ENCODE peak calls at places on chromosomes 2 and 18, in five cellular contexts. G is NB4, P is A549, X is upper lobe of left lung, R is K562. M is an unnamed sample.

GRCh38 chr2:25347846-25348245 is 6.1 kb upstream of the DNMT3A start:
- DNase-seq in P (no peak), G (no peak), R (no peak), X (no peak), M (no peak)

GRCh38 chr2:121075641-121076500 is 209.1 kb downstream of the TFCP2L1 start:
- DNase-seq in X (no peak), R (no peak), P (peak; percentile 28), G (no peak), M (no peak)

GRCh38 chr2:207122914-207123744 is 42.6 kb downstream of the KLF7 start:
- DNase-seq in G (no peak), P (no peak), R (no peak), X (no peak), M (no peak)

GRCh38 chr2:171279983-171280790 is 119.5 kb upstream of the TLK1 start:
- DNase-seq in R (no peak), X (no peak), G (peak; percentile 75), P (no peak), M (no peak)

GRCh38 chr2:116917196-116917595 is 897.3 kb upstream of the DDX18 start:
- DNase-seq in P (no peak), R (no peak), X (no peak), G (no peak), M (no peak)

GRCh38 chr2:113965644-113966043 is 75.8 kb downstream of the ACTR3 start:
- DNase-seq in P (no peak), R (no peak), X (no peak), G (peak; percentile 61), M (peak; percentile 59)

GRCh38 chr2:216765810-216766259 is 70.5 kb upstream of the IGFBP5 start:
- DNase-seq in P (no peak), R (peak; percentile 21), X (peak; percentile 55), G (no peak), M (peak; percentile 56)

GRCh38 chr18:31680836-31681568 is 3.4 kb downstream of the B4GALT6 start:
- DNase-seq in R (peak; percentile 24), X (no peak), G (peak; percentile 11), P (peak; percentile 37), M (peak; percentile 32)

GRCh38 chr2:207136872-207137271 is 28.9 kb downstream of the KLF7 start:
- DNase-seq in G (no peak), R (no peak), P (no peak), X (no peak), M (no peak)

GRCh38 chr2:30871980-30872789 is 64.9 kb upstream of the CAPN13 start:
- DNase-seq in X (no peak), P (no peak), G (no peak), R (no peak), M (no peak)

GRCh38 chr18:39371996-39372395 is 1806.4 kb upstream of the CELF4 start:
- DNase-seq in X (no peak), G (no peak), P (no peak), R (no peak), M (no peak)

GRCh38 chr2:73283545-73284295 is 558 bp downstream of the FBXO41 start:
- DNase-seq in P (no peak), G (peak; percentile 60), R (peak; percentile 53), X (peak; percentile 52), M (no peak)

GRCh38 chr2:219234331-219234730 is 4.7 kb downstream of the ANKZF1 start:
- DNase-seq in G (no peak), R (no peak), P (no peak), X (no peak), M (no peak)

GRCh38 chr2:127166221-127166860 is 53.8 kb downstream of the CYP27C1 start:
- DNase-seq in P (no peak), R (no peak), G (no peak), X (no peak), M (no peak)

GRCh38 chr2:150644298-150645067 is 157.0 kb upstream of the RND3 start:
- DNase-seq in P (no peak), X (no peak), G (no peak), R (no peak), M (no peak)

GRCh38 chr2:205775091-205775876 is 93.0 kb downstream of the NRP2 start:
- DNase-seq in R (no peak), X (no peak), G (no peak), P (no peak), M (no peak)

GRCh38 chr2:71578665-71579371 is 125.5 kb downstream of the DYSF start:
- DNase-seq in R (no peak), G (no peak), P (no peak), X (no peak), M (no peak)

GRCh38 chr2:127678531-127678930 is 3.2 kb upstream of the LIMS2 start:
- DNase-seq in R (no peak), P (no peak), X (peak; percentile 56), G (no peak), M (no peak)

GRCh38 chr2:71120195-71120594 is 9.8 kb downstream of the MCEE start:
- DNase-seq in G (no peak), P (no peak), R (no peak), X (no peak), M (no peak)

GRCh38 chr2:145070703-145071102 is 550.8 kb upstream of the ZEB2 start:
- DNase-seq in R (no peak), P (no peak), G (no peak), X (no peak), M (no peak)

GRCh38 chr2:31075936-31076590 is 62.2 kb downstream of the GALNT14 start:
- DNase-seq in X (no peak), R (no peak), P (no peak), G (no peak), M (no peak)

GRCh38 chr2:75539955-75540716 is 20.6 kb downstream of the EVA1A start:
- DNase-seq in R (no peak), X (no peak), P (no peak), G (no peak), M (no peak)

GRCh38 chr2:48713647-48714046 is 41.9 kb downstream of the LHCGR start:
- DNase-seq in P (no peak), X (no peak), R (no peak), G (no peak), M (no peak)

GRCh38 chr2:193824474-193824873 is 1629.7 kb upstream of the TMEFF2 start:
- DNase-seq in G (no peak), X (no peak), P (peak; percentile 17), R (no peak), M (no peak)

GRCh38 chr2:182915369-182916326 is 49.2 kb upstream of the FRZB start:
- DNase-seq in R (no peak), X (no peak), G (no peak), P (no peak), M (no peak)

GRCh38 chr2:120935339-120936313 is 200.0 kb downstream of the GLI2 start:
- DNase-seq in X (no peak), G (no peak), P (peak; percentile 87), R (no peak), M (no peak)

GRCh38 chr2:17557596-17557995 is 17.1 kb downstream of the VSNL1 start:
- DNase-seq in X (no peak), G (no peak), P (no peak), R (no peak), M (no peak)

GRCh38 chr2:200888719-200889625 is at the start of the genes NIF3L1 and PPIL3:
- DNase-seq in R (peak; percentile 80), P (peak; percentile 86), X (peak; percentile 97), G (peak; percentile 100), M (peak; percentile 98)
- TF ChIP-seq POLR2A in R (peak; percentile 90), P (peak; percentile 26), X (peak; percentile 73), G (peak; percentile 52), M (peak; percentile 89)

DNA sequence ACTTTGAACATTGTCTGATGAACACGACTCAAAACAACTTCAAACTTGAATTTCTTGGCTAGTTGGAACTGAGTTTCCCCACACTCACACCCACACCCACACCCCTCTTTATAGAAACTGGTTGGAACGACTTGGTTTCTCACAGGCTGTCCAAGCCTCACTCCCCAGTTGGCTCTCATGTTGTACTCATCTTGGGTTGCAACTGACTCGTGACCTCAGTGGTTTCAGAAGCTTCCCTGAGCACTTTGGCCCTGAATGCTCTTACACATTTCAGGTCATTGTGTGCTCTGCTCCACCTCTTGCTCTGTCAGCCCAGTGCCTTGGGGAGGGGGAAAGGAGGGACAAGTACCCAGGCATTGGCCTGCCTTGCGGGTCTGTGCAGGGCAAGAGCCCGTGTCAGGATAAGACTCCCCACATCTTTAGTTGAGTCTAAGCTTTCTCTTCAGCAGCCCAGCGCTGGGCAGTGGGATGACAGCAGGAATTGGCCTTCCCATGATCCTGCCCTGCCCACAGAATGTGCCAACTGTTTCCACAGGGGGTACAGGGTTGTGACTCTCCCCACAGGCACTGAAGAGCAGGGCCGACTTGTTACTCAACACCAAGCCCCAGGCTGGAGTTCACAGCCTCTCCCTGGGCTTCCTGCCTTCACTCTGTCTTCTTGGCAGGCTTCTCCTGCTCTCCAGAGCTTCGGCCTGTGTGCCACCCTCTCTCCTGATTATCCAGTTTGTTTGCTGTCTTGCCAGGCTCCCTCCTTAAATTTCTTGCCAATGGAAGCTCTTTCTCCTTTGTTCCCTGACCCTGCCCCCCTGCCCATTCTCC is 104.6 kb downstream of the RTN4 start:
- DNase-seq in G (peak; percentile 46), P (no peak), X (no peak), R (no peak), M (no peak)
- TF ChIP-seq POLR2A in G (no peak), P (no peak), X (no peak), R (no peak), M (no peak)

GRCh38 chr2:20212459-20212870 is 12.5 kb downstream of the SDC1 start:
- DNase-seq in R (no peak), G (no peak), P (no peak), X (no peak), M (no peak)
- TF ChIP-seq POLR2A in R (no peak), G (no peak), P (no peak), X (no peak), M (no peak)

GRCh38 chr18:12703096-12703567 is 290 bp downstream of the PSMG2 start:
- DNase-seq in R (no peak), P (no peak), G (no peak), X (no peak), M (no peak)

GRCh38 chr18:12699747-12700146 is 2.8 kb downstream of the CEP76 start:
- DNase-seq in G (no peak), X (no peak), P (no peak), R (no peak), M (no peak)

GRCh38 chr18:12701161-12701560 is 1.4 kb downstream of the CEP76 start:
- DNase-seq in P (no peak), X (no peak), R (no peak), G (no peak), M (no peak)

GRCh38 chr18:12703714-12704113 is 872 bp downstream of the PSMG2 start:
- DNase-seq in R (no peak), X (no peak), P (no peak), G (peak; percentile 24), M (peak; percentile 77)

DNA sequence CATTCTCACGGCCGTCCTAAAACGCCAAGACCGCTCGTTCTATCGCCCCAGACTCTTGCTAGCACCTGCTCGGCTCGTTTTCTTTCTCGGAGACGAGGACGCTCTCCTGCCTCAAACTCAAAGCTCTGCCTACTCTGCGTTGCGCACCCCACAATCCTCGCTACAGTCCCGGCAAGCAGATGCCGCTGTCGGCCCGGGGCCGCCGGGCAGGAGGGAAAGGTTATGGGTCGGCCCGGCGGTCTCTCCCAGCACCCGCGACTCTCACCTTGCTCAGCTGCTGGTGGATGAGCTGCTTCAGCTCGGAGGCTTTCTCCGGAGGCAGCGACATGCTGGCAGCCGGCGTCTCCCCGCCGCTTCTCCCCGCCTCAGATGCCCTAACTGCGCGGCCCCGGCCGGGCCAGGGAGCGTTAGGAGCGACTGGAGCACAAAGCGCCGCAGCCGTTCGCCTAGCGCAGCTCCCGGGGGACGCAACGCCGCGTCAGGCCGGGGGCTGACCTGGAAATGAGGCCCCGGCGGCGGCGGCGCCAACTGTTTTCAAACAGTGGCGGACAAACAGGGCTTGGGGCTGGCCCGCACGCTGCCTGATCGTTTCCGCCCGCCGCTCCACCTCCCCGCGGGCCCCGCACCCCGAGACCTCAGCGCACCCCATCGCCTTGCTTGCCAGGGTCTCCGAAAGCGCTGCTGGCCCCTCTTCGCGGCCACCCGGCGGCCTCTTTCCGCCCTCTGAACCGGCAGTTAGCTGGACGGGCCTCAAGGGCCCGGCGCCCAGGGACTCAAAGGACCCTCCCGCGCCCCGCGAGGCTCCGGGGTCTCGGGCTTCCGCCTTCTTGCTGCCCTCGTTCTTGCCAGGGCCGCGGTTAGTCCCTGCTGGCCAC is at the start of the genes CEP76 and PSMG2:
- DNase-seq in G (peak; percentile 95), R (peak; percentile 89), X (peak; percentile 98), P (peak; percentile 73), M (peak; percentile 97)
- TF ChIP-seq POLR2A in G (peak; percentile 55), R (peak; percentile 94), X (peak; percentile 88), P (peak; percentile 64), M (peak; percentile 92)

M was measured in erythroblast.